ENCODE peak calls at places on chromosomes 5 and 9, in ten cellular contexts. L is heart left ventricle; A is A549; O is endodermal cell; Q is lower leg skin; T is PC-3; M is fibroblast of the aortic adventitia; W is body of pancreas; H is coronary artery; Z is CD8-positive, alpha-beta T cell. P is an unnamed sample.

GRCh38 chr5:65482727-65483473 is 1.2 kb upstream of the ADAMTS6 start:
- DNase-seq in L (no peak), A (no peak), O (peak; percentile 72), Q (no peak), T (peak; percentile 32), M (peak; percentile 83), W (no peak), H (no peak), Z (no peak), P (no peak)

GRCh38 chr5:160262665-160263064 is 33.4 kb downstream of the FABP6 start:
- DNase-seq in L (no peak), A (no peak), O (no peak), Q (no peak), T (no peak), M (peak; percentile 3), W (no peak), H (no peak), Z (no peak), P (no peak)

GRCh38 chr5:179222246-179223017 is 122.8 kb downstream of the ADAMTS2 start:
- DNase-seq in L (no peak), A (no peak), O (no peak), Q (no peak), T (no peak), M (no peak), W (no peak), H (no peak), Z (no peak), P (no peak)

GRCh38 chr5:119417891-119418781 is 34.2 kb upstream of the HSD17B4 start:
- DNase-seq in L (no peak), A (no peak), O (no peak), Q (no peak), T (peak; percentile 15), M (peak; percentile 90), W (no peak), H (no peak), Z (no peak), P (no peak)

GRCh38 chr5:31237159-31237558 is 43.7 kb downstream of the CDH6 start:
- DNase-seq in L (no peak), A (no peak), O (peak; percentile 49), Q (no peak), T (peak; percentile 14), M (peak; percentile 35), W (no peak), H (no peak), Z (no peak), P (no peak)

GRCh38 chr9:137083418-137084004 is 3.3 kb upstream of the MAN1B1 start:
- DNase-seq in L (no peak), A (peak; percentile 78), O (peak; percentile 80), Q (peak; percentile 81), T (peak; percentile 92), M (peak; percentile 96), W (peak; percentile 47), H (no peak), Z (no peak), P (peak; percentile 79)

GRCh38 chr5:61450880-61451279 is 118.8 kb downstream of the ZSWIM6 start:
- DNase-seq in L (no peak), A (no peak), O (no peak), Q (no peak), T (peak; percentile 7), M (peak; percentile 88), W (peak; percentile 40), H (no peak), Z (no peak), P (no peak)

GRCh38 chr5:134223406-134224251 is 2.2 kb downstream of the PPP2CA start:
- DNase-seq in L (no peak), A (no peak), O (no peak), Q (no peak), T (peak; percentile 7), M (peak; percentile 29), W (no peak), H (no peak), Z (no peak), P (no peak)

GRCh38 chr9:116859763-116860162 is 172.7 kb downstream of the TRIM32 start:
- DNase-seq in L (no peak), A (no peak), O (no peak), Q (no peak), T (peak; percentile 65), M (no peak), W (peak; percentile 63), H (no peak), Z (no peak), P (no peak)

GRCh38 chr5:171272996-171273970 is 35.8 kb upstream of the TLX3 start:
- DNase-seq in L (no peak), A (no peak), O (peak; percentile 77), Q (no peak), T (peak; percentile 60), M (peak; percentile 17), W (no peak), H (no peak), Z (no peak), P (no peak)

GRCh38 chr9:33737811-33738606 is 57.4 kb upstream of the PRSS3 start:
- DNase-seq in L (no peak), A (peak; percentile 47), O (peak; percentile 88), Q (no peak), T (peak; percentile 63), M (peak; percentile 76), W (peak; percentile 57), H (no peak), Z (no peak), P (no peak)
- TF ChIP-seq CTCF in L (peak; percentile 31), A (peak; percentile 88), O (peak; percentile 87), Q (no peak), T (peak; percentile 71), M (peak; percentile 86), W (peak; percentile 53), H (no peak), Z (peak; percentile 33), P (peak; percentile 41)

GRCh38 chr5:34913072-34913471 is 2.2 kb downstream of the RAD1 start:
- DNase-seq in L (no peak), A (no peak), O (no peak), Q (no peak), T (no peak), M (peak; percentile 36), W (no peak), H (no peak), Z (no peak), P (no peak)

GRCh38 chr5:34916518-34916917 is 1.0 kb downstream of the BRIX1 start:
- DNase-seq in L (no peak), A (no peak), O (no peak), Q (no peak), T (no peak), M (no peak), W (no peak), H (no peak), Z (no peak), P (no peak)

GRCh38 chr5:34915139-34915855 is at the start of the genes BRIX1 and RAD1:
- DNase-seq in L (peak; percentile 97), A (peak; percentile 86), O (peak; percentile 99), Q (peak; percentile 94), T (peak; percentile 97), M (peak; percentile 96), W (peak; percentile 94), H (peak; percentile 97), Z (peak; percentile 89), P (peak; percentile 97)

GRCh38 chr5:34915856-34916192 is 313 bp downstream of the BRIX1 start:
- DNase-seq in L (no peak), A (peak; percentile 13), O (no peak), Q (no peak), T (no peak), M (no peak), W (no peak), H (no peak), Z (no peak), P (no peak)

DNA sequence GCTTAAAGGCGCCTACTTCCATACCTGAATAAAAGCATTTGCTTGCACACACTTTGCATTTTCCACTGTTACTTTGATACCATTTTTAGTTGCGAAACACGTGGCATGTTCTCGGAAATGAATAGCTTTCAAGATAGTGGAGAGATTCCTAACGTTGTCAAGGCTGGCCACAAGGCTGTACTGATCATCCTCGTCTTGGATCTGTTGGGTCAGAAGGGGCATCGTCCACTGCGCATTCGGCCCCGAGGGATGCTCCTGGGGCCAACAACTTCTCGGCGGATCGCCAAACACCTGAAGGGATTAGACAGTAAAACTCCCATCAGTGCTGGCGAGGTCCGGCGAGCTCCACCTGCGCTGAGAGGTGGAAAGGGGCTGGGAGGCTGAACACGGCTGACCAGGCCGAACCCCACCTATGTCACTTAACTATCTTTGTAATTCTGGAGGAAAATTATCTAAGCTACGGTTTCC is 599 bp downstream of the RAD1 start:
- DNase-seq in L (no peak), A (peak; percentile 17), O (no peak), Q (peak; percentile 26), T (peak; percentile 24), M (peak; percentile 39), W (peak; percentile 16), H (no peak), Z (no peak), P (peak; percentile 32)
- H3K4me3 ChIP-seq in L (peak overlapping the region; percentile 57), A (peak overlapping the region; percentile 96), O (peak overlapping the region; percentile 97), Q (peak overlapping the region; percentile 98), T (peak overlapping the region; percentile 88), M (peak overlapping the region; percentile 98), W (peak overlapping the region; percentile 96), H (peak overlapping the region; percentile 95), Z (peak overlapping the region; percentile 97), P (peak overlapping the region; percentile 90)

GRCh38 chr9:32968101-32969011 is 33.1 kb downstream of the APTX start:
- DNase-seq in L (peak; percentile 32), A (peak; percentile 30), O (peak; percentile 85), Q (peak; percentile 55), T (peak; percentile 67), M (peak; percentile 71), W (peak; percentile 54), H (no peak), Z (peak; percentile 37), P (peak; percentile 60)
- TF ChIP-seq CTCF in L (peak; percentile 84), A (peak; percentile 90), O (peak; percentile 91), Q (no peak), T (peak; percentile 79), M (peak; percentile 79), W (peak; percentile 74), H (peak; percentile 74), Z (peak; percentile 84), P (peak; percentile 88)

GRCh38 chr5:177359451-177359851 is 1.7 kb downstream of the RGS14 start:
- DNase-seq in L (no peak), A (no peak), O (no peak), Q (no peak), T (no peak), M (no peak), W (no peak), H (no peak), Z (no peak), P (no peak)

GRCh38 chr5:177359860-177360259 is 2.1 kb downstream of the RGS14 start:
- DNase-seq in L (no peak), A (no peak), O (no peak), Q (no peak), T (no peak), M (no peak), W (no peak), H (no peak), Z (no peak), P (peak; percentile 6)

GRCh38 chr5:177357459-177358332 is at the start of gene RGS14:
- DNase-seq in L (peak; percentile 38), A (no peak), O (no peak), Q (no peak), T (peak; percentile 70), M (no peak), W (no peak), H (no peak), Z (peak; percentile 61), P (peak; percentile 54)

GRCh38 chr5:177356756-177357458 is 817 bp upstream of the RGS14 start:
- DNase-seq in L (no peak), A (no peak), O (no peak), Q (no peak), T (no peak), M (no peak), W (no peak), H (no peak), Z (no peak), P (no peak)

GRCh38 chr5:177358333-177358939 is 712 bp downstream of the RGS14 start:
- DNase-seq in L (no peak), A (no peak), O (no peak), Q (no peak), T (no peak), M (no peak), W (no peak), H (no peak), Z (no peak), P (peak; percentile 32)
- H3K4me3 ChIP-seq in L (no peak overlapping the region), A (no peak overlapping the region), O (no peak overlapping the region), Q (no peak overlapping the region), T (peak overlapping the region; percentile 73), M (no peak overlapping the region), W (no peak overlapping the region), H (peak overlapping the region; percentile 65), Z (peak overlapping the region; percentile 90), P (peak overlapping the region; percentile 53)

P was measured in psoas muscle.